ENCODE peak calls at places on chromosomes 12 and 14, in ten cellular contexts. A is stimulated activated CD8-positive, alpha-beta memory T cell treated with anti-CD3 and anti-CD28 coated beads, Interleukin-15, amount 100 ng/mL, for 4 hours; P is GM12892; T is effector memory CD8-positive, alpha-beta T cell; E is NCI-H345; W is NCI-H460; G is astrocyte of the spinal cord; U is GM18507; L is GM06990; R is dermis blood vessel endothelial cell. H is an unnamed sample.

GRCh38 chr14:104724407-104724980 is 465 bp downstream of the ADSS1 start:
- DNase-seq in T (no peak), U (no peak), P (no peak), G (no peak), E (no peak), L (no peak), R (peak), A (no peak), W (no peak), H (peak)

GRCh38 chr12:129190827-129191226 is 337.5 kb downstream of the GLT1D1 start:
- DNase-seq in G (no peak), T (no peak), E (peak), W (no peak), L (no peak), P (no peak), R (no peak), U (no peak), A (no peak), H (no peak)

GRCh38 chr12:94208433-94208921 is 60.1 kb downstream of the PLXNC1 start:
- DNase-seq in G (no peak), W (no peak), L (no peak), A (no peak), T (peak), E (no peak), R (no peak), U (no peak), P (no peak), H (no peak)

GRCh38 chr12:69028941-69029729 is 96.2 kb upstream of the CPM start:
- DNase-seq in E (no peak), T (no peak), L (no peak), U (no peak), W (no peak), P (no peak), A (no peak), R (no peak), G (no peak), H (peak)

GRCh38 chr14:54673193-54674121 is 106.5 kb downstream of the SAMD4A start:
- DNase-seq in R (no peak), L (no peak), T (no peak), P (no peak), W (no peak), A (no peak), E (no peak), U (no peak), G (peak), H (peak)

GRCh38 chr12:76688001-76688400 is 75.9 kb upstream of the ZDHHC17 start:
- DNase-seq in P (no peak), L (no peak), R (peak), T (no peak), U (no peak), A (no peak), E (no peak), W (no peak), G (peak), H (peak)

GRCh38 chr12:51926718-51927117 is 19.4 kb downstream of the ACVRL1 start:
- DNase-seq in L (peak), W (no peak), G (no peak), T (peak), R (peak), E (peak), U (no peak), P (no peak), A (no peak), H (peak)

GRCh38 chr14:104321151-104322130 is 183.1 kb downstream of the KIF26A start:
- DNase-seq in R (no peak), L (no peak), P (no peak), A (no peak), E (no peak), T (no peak), U (no peak), G (no peak), W (no peak), H (no peak)

GRCh38 chr12:75781532-75782046 is 250.0 kb downstream of the PHLDA1 start:
- DNase-seq in L (no peak), T (no peak), P (no peak), A (no peak), W (peak), G (peak), E (no peak), R (peak), U (no peak), H (peak)

GRCh38 chr14:65421201-65421981 is 8.9 kb downstream of the FUT8 start:
- DNase-seq in G (peak), U (no peak), E (no peak), P (no peak), A (no peak), R (no peak), W (no peak), L (no peak), T (no peak), H (no peak)

GRCh38 chr14:95361373-95362179 is 41.9 kb upstream of the CLMN start:
- DNase-seq in P (peak), R (peak), E (peak), T (no peak), U (peak), G (no peak), A (no peak), W (no peak), L (peak), H (peak)

GRCh38 chr12:56935752-56936151 is 1.5 kb upstream of the SDR9C7 start:
- DNase-seq in U (no peak), G (no peak), T (no peak), E (no peak), P (no peak), L (no peak), A (no peak), R (no peak), W (no peak), H (no peak)

GRCh38 chr12:5969974-5970690 is 25.1 kb upstream of the ANO2 start:
- DNase-seq in L (no peak), G (no peak), R (no peak), P (no peak), W (no peak), U (no peak), E (no peak), A (no peak), T (no peak), H (no peak)

GRCh38 chr14:54908230-54908629 is 5.6 kb upstream of the GCH1 start:
- DNase-seq in P (no peak), L (peak), E (no peak), W (no peak), G (no peak), T (no peak), A (no peak), U (no peak), R (no peak), H (no peak)

GRCh38 chr12:52125499-52125900 is 46.0 kb downstream of the SMIM41 start:
- DNase-seq in L (no peak), E (peak), T (no peak), P (no peak), W (no peak), G (no peak), A (no peak), R (no peak), U (no peak), H (no peak)

GRCh38 chr12:101297661-101298060 is 17.8 kb downstream of the UTP20 start:
- DNase-seq in E (no peak), U (no peak), A (no peak), G (peak), P (no peak), T (no peak), W (peak), R (no peak), L (no peak), H (peak)

GRCh38 chr12:20601668-20602280 is 93.4 kb upstream of the SLCO1C1 start:
- DNase-seq in R (peak), A (no peak), E (peak), P (no peak), L (no peak), G (peak), T (no peak), U (no peak), W (peak), H (peak)

GRCh38 chr12:115872919-115873357 is 404.6 kb downstream of the MED13L start:
- DNase-seq in R (no peak), P (no peak), W (no peak), E (peak), G (no peak), T (no peak), L (no peak), U (no peak), A (no peak), H (no peak)

GRCh38 chr12:356276-356988 is 32.7 kb downstream of the KDM5A start:
- DNase-seq in L (no peak), R (peak), W (no peak), P (no peak), G (peak), T (no peak), E (no peak), A (no peak), U (no peak), H (no peak)

GRCh38 chr14:81178063-81178462 is 42.7 kb downstream of the GTF2A1 start:
- DNase-seq in L (no peak), P (no peak), R (no peak), U (no peak), T (no peak), A (no peak), E (no peak), G (no peak), W (no peak), H (no peak)

H was measured in cardiac fibroblast.